ENCODE peak calls at places on chromosomes 12 and 14, in seven cellular contexts. U is left lung, P is neural progenitor cell, N is neural crest cell, X is brain microvascular endothelial cell, H is fibroblast of lung, R is AG09309. L is an unnamed sample.

GRCh38 chr12:89999699-90000505 is 291.3 kb upstream of the ATP2B1 start:
- DNase-seq in U (no peak), P (no peak), N (no peak), X (peak; percentile 61), H (peak; percentile 28), R (peak; percentile 77), L (peak; percentile 57)

GRCh38 chr12:1790470-1790869 is 29.9 kb upstream of the LRTM2 start:
- DNase-seq in U (no peak), P (no peak), N (no peak), X (no peak), H (no peak), R (no peak), L (no peak)

GRCh38 chr14:100649173-100649519 is 61.9 kb upstream of the BEGAIN start:
- DNase-seq in U (no peak), P (no peak), N (no peak), X (peak; percentile 53), H (peak; percentile 74), R (no peak), L (peak; percentile 64)

GRCh38 chr14:22449612-22449930 is 139.5 kb downstream of the DAD1 start:
- DNase-seq in U (no peak), P (no peak), N (no peak), X (no peak), H (no peak), R (no peak), L (no peak)

GRCh38 chr14:23575086-23575485 is 3.5 kb downstream of the JPH4 start:
- DNase-seq in U (no peak), P (no peak), N (no peak), X (no peak), H (no peak), R (no peak), L (no peak)

GRCh38 chr14:89881839-89882238 is 72.7 kb downstream of the EFCAB11 start:
- DNase-seq in U (no peak), P (no peak), N (no peak), X (no peak), H (no peak), R (no peak), L (no peak)

GRCh38 chr14:101065696-101066694 is 162.5 kb upstream of the RTL1 start:
- DNase-seq in U (peak; percentile 57), P (no peak), N (no peak), X (no peak), H (no peak), R (no peak), L (no peak)

GRCh38 chr12:57031228-57031670 is 14.9 kb upstream of the TAC3 start:
- DNase-seq in U (no peak), P (no peak), N (no peak), X (no peak), H (no peak), R (no peak), L (no peak)

GRCh38 chr12:127052491-127053232 is 1214.3 kb upstream of the TMEM132C start:
- DNase-seq in U (no peak), P (no peak), N (no peak), X (peak; percentile 68), H (no peak), R (peak; percentile 63), L (peak; percentile 79)

GRCh38 chr14:56552615-56553014 is 27.0 kb upstream of the TMEM260 start:
- DNase-seq in U (no peak), P (peak; percentile 58), N (no peak), X (no peak), H (no peak), R (no peak), L (no peak)

GRCh38 chr12:111056618-111057521 is 136.5 kb upstream of the MYL2 start:
- DNase-seq in U (no peak), P (no peak), N (no peak), X (no peak), H (no peak), R (no peak), L (no peak)

GRCh38 chr14:36070056-36071043 is 106.2 kb downstream of the PTCSC3 start:
- DNase-seq in U (peak; percentile 82), P (peak; percentile 87), N (peak; percentile 65), X (peak; percentile 52), H (peak; percentile 66), R (peak; percentile 17), L (peak; percentile 55)

GRCh38 chr12:96239711-96240234 is 45.6 kb downstream of the ELK3 start:
- DNase-seq in U (no peak), P (no peak), N (no peak), X (no peak), H (peak; percentile 78), R (no peak), L (no peak)

GRCh38 chr12:38886064-38886463 is 19.3 kb downstream of the CPNE8 start:
- DNase-seq in U (no peak), P (no peak), N (no peak), X (peak; percentile 48), H (no peak), R (no peak), L (no peak)

GRCh38 chr14:69712637-69713088 is 54.3 kb upstream of the SRSF5 start:
- DNase-seq in U (peak; percentile 91), P (peak; percentile 43), N (no peak), X (no peak), H (no peak), R (no peak), L (no peak)

GRCh38 chr12:120710805-120711296 is 593 bp downstream of the UNC119B start:
- DNase-seq in U (peak; percentile 79), P (peak; percentile 65), N (no peak), X (no peak), H (no peak), R (no peak), L (no peak)

GRCh38 chr12:39354955-39355354 is 88.0 kb downstream of the KIF21A start:
- DNase-seq in U (no peak), P (no peak), N (no peak), X (no peak), H (no peak), R (no peak), L (no peak)

GRCh38 chr12:109377139-109377685 is 29.5 kb downstream of the MYO1H start:
- DNase-seq in U (no peak), P (peak; percentile 28), N (no peak), X (no peak), H (no peak), R (no peak), L (no peak)

GRCh38 chr12:111754671-111755070 is 12.1 kb upstream of the ALDH2 start:
- DNase-seq in U (peak; percentile 18), P (no peak), N (no peak), X (no peak), H (no peak), R (no peak), L (no peak)

GRCh38 chr14:75254381-75254821 is 24.2 kb upstream of the FOS start:
- DNase-seq in U (no peak), P (no peak), N (no peak), X (no peak), H (no peak), R (no peak), L (no peak)

GRCh38 chr14:95260537-95261440 is 58.9 kb downstream of the CLMN start:
- DNase-seq in U (no peak), P (no peak), N (no peak), X (peak; percentile 85), H (peak; percentile 27), R (no peak), L (no peak)

GRCh38 chr12:27213304-27213703 is 30.8 kb upstream of the STK38L start:
- DNase-seq in U (no peak), P (no peak), N (no peak), X (no peak), H (no peak), R (no peak), L (no peak)

GRCh38 chr12:57111046-57111698 is at the start of gene STAT6:
- DNase-seq in U (peak; percentile 92), P (peak; percentile 65), N (peak; percentile 48), X (peak; percentile 90), H (peak; percentile 90), R (peak; percentile 67), L (peak; percentile 88)

GRCh38 chr12:11697670-11698387 is 48.4 kb downstream of the ETV6 start:
- DNase-seq in U (no peak), P (no peak), N (no peak), X (peak; percentile 65), H (peak; percentile 37), R (no peak), L (peak; percentile 62)

GRCh38 chr12:2432856-2433255 is 361.9 kb upstream of the FKBP4 start:
- DNase-seq in U (no peak), P (no peak), N (no peak), X (no peak), H (no peak), R (no peak), L (no peak)

GRCh38 chr14:20412422-20412821 is 879 bp downstream of the TEP1 start:
- DNase-seq in U (no peak), P (no peak), N (no peak), X (no peak), H (peak; percentile 14), R (no peak), L (no peak)

GRCh38 chr14:99513183-99513694 is 32.0 kb downstream of the CCNK start:
- DNase-seq in U (peak; percentile 61), P (no peak), N (no peak), X (no peak), H (no peak), R (no peak), L (no peak)

GRCh38 chr12:8949525-8950286 is at the start of gene M6PR:
- DNase-seq in U (peak; percentile 97), P (peak; percentile 97), N (peak; percentile 84), X (peak; percentile 92), H (peak; percentile 95), R (peak; percentile 72), L (peak; percentile 95)
- TF ChIP-seq CTCF in U (peak; percentile 31), P (peak; percentile 55), N (peak; percentile 67), X (peak; percentile 73), H (peak; percentile 61), R (peak; percentile 49), L (peak; percentile 64)

GRCh38 chr12:107317751-107318553 is 224.6 kb upstream of the CRY1 start:
- DNase-seq in U (peak; percentile 94), P (peak; percentile 98), N (peak; percentile 72), X (peak; percentile 86), H (peak; percentile 75), R (peak; percentile 41), L (no peak)
- TF ChIP-seq CTCF in U (no peak), P (peak; percentile 61), N (peak; percentile 59), X (peak; percentile 63), H (no peak), R (peak; percentile 24), L (no peak)

DNA sequence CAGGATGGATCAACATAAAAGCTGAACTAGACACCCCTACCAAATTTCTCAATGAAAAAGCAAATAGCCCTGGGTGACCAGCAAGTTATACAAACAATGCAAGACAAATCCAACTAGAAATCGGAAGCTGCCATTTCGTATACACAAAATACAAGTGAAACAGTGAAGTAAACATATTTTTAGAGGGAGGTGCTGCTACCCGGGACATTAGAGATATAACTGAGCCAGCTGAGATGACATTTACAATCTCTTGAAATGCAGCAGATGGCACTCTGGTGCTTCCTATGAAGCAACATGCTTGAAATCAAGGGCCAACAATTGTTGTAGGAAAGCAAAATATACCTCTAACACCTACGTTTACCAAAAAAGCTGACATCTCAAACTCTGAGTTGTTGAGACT is 25.5 kb downstream of the BDKRB1 start:
- DNase-seq in U (no peak), P (no peak), N (no peak), X (no peak), H (peak; percentile 42), R (no peak), L (no peak)
- TF ChIP-seq CTCF in U (no peak), P (no peak), N (no peak), X (no peak), H (no peak), R (no peak), L (no peak)

DNA sequence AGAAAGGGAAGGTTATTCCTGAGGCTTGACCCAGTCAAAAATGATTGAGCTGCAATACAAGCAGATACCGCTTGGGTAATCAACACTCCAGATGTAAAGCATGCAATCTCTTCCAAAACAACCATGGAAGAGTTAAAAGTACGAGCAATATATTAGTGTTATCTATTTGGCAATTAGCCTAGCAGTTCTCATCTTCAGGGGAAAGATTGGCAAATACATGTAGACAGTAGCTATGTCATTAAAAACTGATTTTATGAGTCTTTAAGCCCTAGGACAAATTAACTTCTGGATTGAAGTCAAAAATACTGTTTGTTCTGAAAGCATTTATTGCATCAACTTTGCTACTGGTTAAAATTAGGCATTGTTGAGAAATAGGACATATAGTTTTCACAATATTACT is 9.3 kb upstream of the GYS2 start:
- DNase-seq in U (no peak), P (no peak), N (no peak), X (no peak), H (peak; percentile 59), R (no peak), L (no peak)
- TF ChIP-seq CTCF in U (no peak), P (peak; percentile 19), N (peak; percentile 46), X (no peak), H (peak; percentile 42), R (no peak), L (peak; percentile 55)

L was measured in HFFc6.